ENCODE peak calls at places on chromosome 11, in eight cellular contexts. One of them, this sample, is unnamed.

GRCh38 chr11:64144587-64145295 is 21.2 kb downstream of the MACROD1 start:
- DNase-seq in upper lobe of left lung: peak
- DNase-seq in thyroid gland: no peak
- DNase-seq in body of pancreas: no peak
- DNase-seq in A549: no peak
- DNase-seq in transverse colon: no peak
- DNase-seq in right lobe of liver: no peak
- DNase-seq in prostate gland: no peak
- DNase-seq in this sample: no peak

GRCh38 chr11:17979770-17980371 is 33.0 kb downstream of the SERGEF start:
- DNase-seq in body of pancreas: peak
- DNase-seq in A549: peak
- DNase-seq in prostate gland: peak
- DNase-seq in upper lobe of left lung: no peak
- DNase-seq in thyroid gland: peak
- DNase-seq in transverse colon: no peak
- DNase-seq in right lobe of liver: no peak
- DNase-seq in this sample: no peak

GRCh38 chr11:44083433-44083832 is 12.0 kb upstream of the EXT2 start:
- DNase-seq in thyroid gland: no peak
- DNase-seq in right lobe of liver: no peak
- DNase-seq in A549: no peak
- DNase-seq in body of pancreas: no peak
- DNase-seq in transverse colon: no peak
- DNase-seq in upper lobe of left lung: peak
- DNase-seq in prostate gland: no peak
- DNase-seq in this sample: no peak

GRCh38 chr11:88480217-88480616 is 142.7 kb upstream of the CTSC start:
- DNase-seq in A549: no peak
- DNase-seq in body of pancreas: no peak
- DNase-seq in upper lobe of left lung: no peak
- DNase-seq in prostate gland: no peak
- DNase-seq in right lobe of liver: no peak
- DNase-seq in thyroid gland: no peak
- DNase-seq in transverse colon: no peak
- DNase-seq in this sample: no peak

GRCh38 chr11:86551286-86551685 is 121.1 kb downstream of the ME3 start:
- DNase-seq in body of pancreas: no peak
- DNase-seq in prostate gland: peak
- DNase-seq in A549: peak
- DNase-seq in upper lobe of left lung: no peak
- DNase-seq in transverse colon: no peak
- DNase-seq in right lobe of liver: no peak
- DNase-seq in thyroid gland: no peak
- DNase-seq in this sample: no peak

GRCh38 chr11:70328556-70328955 is 58.1 kb downstream of the PPFIA1 start:
- DNase-seq in A549: no peak
- DNase-seq in transverse colon: no peak
- DNase-seq in body of pancreas: no peak
- DNase-seq in thyroid gland: no peak
- DNase-seq in prostate gland: no peak
- DNase-seq in upper lobe of left lung: no peak
- DNase-seq in right lobe of liver: no peak
- DNase-seq in this sample: no peak

GRCh38 chr11:66747480-66747879 is 18.5 kb upstream of the SPTBN2 start:
- DNase-seq in upper lobe of left lung: no peak
- DNase-seq in transverse colon: no peak
- DNase-seq in body of pancreas: no peak
- DNase-seq in thyroid gland: no peak
- DNase-seq in A549: no peak
- DNase-seq in prostate gland: no peak
- DNase-seq in right lobe of liver: no peak
- DNase-seq in this sample: no peak

GRCh38 chr11:2927851-2928604 is 1.2 kb downstream of the PHLDA2 start:
- DNase-seq in body of pancreas: no peak
- DNase-seq in prostate gland: no peak
- DNase-seq in transverse colon: peak
- DNase-seq in upper lobe of left lung: peak
- DNase-seq in A549: peak
- DNase-seq in right lobe of liver: no peak
- DNase-seq in thyroid gland: no peak
- DNase-seq in this sample: no peak

GRCh38 chr11:130340671-130341319 is 26.1 kb upstream of the ZBTB44 start:
- DNase-seq in body of pancreas: no peak
- DNase-seq in thyroid gland: no peak
- DNase-seq in A549: no peak
- DNase-seq in right lobe of liver: no peak
- DNase-seq in prostate gland: no peak
- DNase-seq in transverse colon: no peak
- DNase-seq in upper lobe of left lung: no peak
- DNase-seq in this sample: no peak

GRCh38 chr11:105673089-105673488 is 63.2 kb downstream of the GRIA4 start:
- DNase-seq in body of pancreas: peak
- DNase-seq in thyroid gland: no peak
- DNase-seq in upper lobe of left lung: no peak
- DNase-seq in prostate gland: peak
- DNase-seq in right lobe of liver: no peak
- DNase-seq in A549: peak
- DNase-seq in transverse colon: no peak
- DNase-seq in this sample: no peak

GRCh38 chr11:2471048-2471803 is 26.4 kb downstream of the KCNQ1 start:
- DNase-seq in transverse colon: no peak
- DNase-seq in A549: no peak
- DNase-seq in thyroid gland: no peak
- DNase-seq in body of pancreas: no peak
- DNase-seq in prostate gland: no peak
- DNase-seq in right lobe of liver: no peak
- DNase-seq in upper lobe of left lung: no peak
- DNase-seq in this sample: no peak

GRCh38 chr11:13440100-13440855 is 22.7 kb downstream of the BTBD10 start:
- DNase-seq in prostate gland: peak
- DNase-seq in transverse colon: peak
- DNase-seq in right lobe of liver: no peak
- DNase-seq in body of pancreas: peak
- DNase-seq in thyroid gland: no peak
- DNase-seq in upper lobe of left lung: no peak
- DNase-seq in A549: peak
- DNase-seq in this sample: no peak

GRCh38 chr11:77149716-77150392 is 21.8 kb downstream of the MYO7A start:
- DNase-seq in A549: no peak
- DNase-seq in prostate gland: no peak
- DNase-seq in thyroid gland: no peak
- DNase-seq in right lobe of liver: no peak
- DNase-seq in body of pancreas: no peak
- DNase-seq in upper lobe of left lung: no peak
- DNase-seq in transverse colon: no peak
- DNase-seq in this sample: no peak

GRCh38 chr11:117997436-117998200 is 11.4 kb downstream of the IL10RA start:
- DNase-seq in right lobe of liver: no peak
- DNase-seq in thyroid gland: no peak
- DNase-seq in upper lobe of left lung: no peak
- DNase-seq in body of pancreas: no peak
- DNase-seq in transverse colon: no peak
- DNase-seq in A549: no peak
- DNase-seq in prostate gland: no peak
- DNase-seq in this sample: no peak
- TF ChIP-seq POLR2A in right lobe of liver: no peak
- TF ChIP-seq POLR2A in thyroid gland: no peak
- TF ChIP-seq POLR2A in upper lobe of left lung: no peak
- TF ChIP-seq POLR2A in body of pancreas: no peak
- TF ChIP-seq POLR2A in transverse colon: no peak
- TF ChIP-seq POLR2A in A549: no peak
- TF ChIP-seq POLR2A in prostate gland: no peak
- TF ChIP-seq POLR2A in this sample: no peak

DNA sequence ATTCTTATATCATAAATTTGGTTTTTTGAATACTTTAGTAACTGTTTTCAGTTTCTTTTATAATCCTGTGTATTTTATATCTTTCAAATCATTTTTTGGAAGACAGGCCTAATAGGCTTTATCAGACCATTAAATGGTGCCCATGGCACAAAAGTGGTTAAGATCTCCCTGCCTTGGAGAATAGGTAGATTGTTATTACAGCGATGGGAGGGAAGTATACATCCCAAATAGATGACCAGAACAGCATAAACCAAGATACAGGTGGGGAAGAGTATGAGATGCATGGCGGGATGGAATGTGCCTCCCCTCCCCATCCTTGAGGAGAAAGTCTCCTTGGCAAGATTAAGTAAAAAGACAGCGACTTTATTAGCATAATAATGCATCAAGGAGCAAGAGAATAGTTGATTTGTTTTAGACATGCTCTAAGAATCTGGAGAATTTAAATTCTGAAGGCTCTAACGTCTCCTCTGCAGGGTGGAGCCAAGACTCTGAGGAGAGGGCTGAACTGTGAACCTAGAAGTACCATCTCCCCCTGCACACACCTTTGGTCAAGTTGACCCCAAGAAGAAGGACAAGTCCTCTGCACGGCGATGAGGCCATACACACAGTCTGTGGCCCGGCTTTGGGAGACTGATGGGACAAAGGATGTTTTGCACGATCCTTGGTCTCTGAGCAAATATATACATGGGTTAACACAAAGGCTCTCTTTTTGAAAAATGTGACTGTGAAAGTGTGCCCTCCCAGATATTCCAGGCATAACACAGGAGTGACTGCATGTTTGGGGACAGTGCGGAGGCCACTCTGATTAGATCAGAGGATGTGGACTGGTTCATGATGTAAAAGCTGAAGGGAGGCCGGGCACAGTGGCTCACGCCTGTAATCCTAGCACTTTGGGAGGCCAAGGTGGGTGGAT is 61.1 kb upstream of the SLC35C1 start:
- DNase-seq in A549: no peak
- DNase-seq in thyroid gland: no peak
- DNase-seq in transverse colon: no peak
- DNase-seq in prostate gland: no peak
- DNase-seq in upper lobe of left lung: no peak
- DNase-seq in body of pancreas: no peak
- DNase-seq in right lobe of liver: no peak
- DNase-seq in this sample: no peak
- H3K27ac ChIP-seq in A549: no peak
- H3K27ac ChIP-seq in thyroid gland: no peak
- H3K27ac ChIP-seq in transverse colon: no peak
- H3K27ac ChIP-seq in prostate gland: no peak
- H3K27ac ChIP-seq in upper lobe of left lung: no peak
- H3K27ac ChIP-seq in body of pancreas: no peak
- H3K27ac ChIP-seq in right lobe of liver: no peak
- H3K27ac ChIP-seq in this sample: no peak

GRCh38 chr11:5390210-5390609 is 6.6 kb downstream of the OR51M1 start:
- DNase-seq in thyroid gland: no peak
- DNase-seq in A549: no peak
- DNase-seq in body of pancreas: no peak
- DNase-seq in upper lobe of left lung: no peak
- DNase-seq in right lobe of liver: no peak
- DNase-seq in transverse colon: no peak
- DNase-seq in prostate gland: no peak
- DNase-seq in this sample: no peak
- TF ChIP-seq CTCF in thyroid gland: no peak
- TF ChIP-seq CTCF in A549: no peak
- TF ChIP-seq CTCF in body of pancreas: no peak
- TF ChIP-seq CTCF in upper lobe of left lung: no peak
- TF ChIP-seq CTCF in right lobe of liver: no peak
- TF ChIP-seq CTCF in transverse colon: no peak
- TF ChIP-seq CTCF in prostate gland: no peak
- TF ChIP-seq CTCF in this sample: no peak

GRCh38 chr11:94583885-94584500 is 16.8 kb downstream of the PIWIL4 start:
- DNase-seq in prostate gland: no peak
- DNase-seq in transverse colon: no peak
- DNase-seq in A549: no peak
- DNase-seq in body of pancreas: no peak
- DNase-seq in right lobe of liver: no peak
- DNase-seq in thyroid gland: no peak
- DNase-seq in upper lobe of left lung: no peak
- DNase-seq in this sample: no peak
- TF ChIP-seq POLR2A in prostate gland: no peak
- TF ChIP-seq POLR2A in transverse colon: no peak
- TF ChIP-seq POLR2A in A549: no peak
- TF ChIP-seq POLR2A in body of pancreas: no peak
- TF ChIP-seq POLR2A in right lobe of liver: no peak
- TF ChIP-seq POLR2A in thyroid gland: no peak
- TF ChIP-seq POLR2A in upper lobe of left lung: no peak
- TF ChIP-seq POLR2A in this sample: no peak